ENCODE peak calls at places on chromosomes 6 and 20, in five cellular contexts. K is HCT116, L is HepG2, I is H1, U is GM23338. G is an unnamed sample.

GRCh38 chr6:142635130-142635529 is 309.8 kb downstream of the HIVEP2 start:
- DNase-seq in U (no peak), L (no peak), K (no peak), I (no peak), G (no peak)

GRCh38 chr6:16257999-16258708 is 19.8 kb downstream of the GMPR start:
- DNase-seq in I (no peak), U (peak), L (no peak), K (no peak), G (no peak)

GRCh38 chr6:26199057-26199772 is 112.0 kb downstream of the HFE start:
- DNase-seq in U (peak), K (peak), L (peak), I (no peak), G (peak)

GRCh38 chr20:61749406-61750075 is 316.1 kb downstream of the TAF4 start:
- DNase-seq in U (no peak), K (no peak), I (no peak), L (no peak), G (no peak)

GRCh38 chr20:4160761-4161305 is 145.5 kb upstream of the RNF24 start:
- DNase-seq in K (no peak), L (peak), U (peak), I (no peak), G (peak)

GRCh38 chr20:43583982-43584432 is 6.7 kb upstream of the IFT52 start:
- DNase-seq in U (no peak), K (no peak), L (peak), I (no peak), G (no peak)

GRCh38 chr20:64121586-64121985 is 14.2 kb upstream of the NPBWR2 start:
- DNase-seq in U (no peak), K (no peak), I (no peak), L (no peak), G (no peak)

GRCh38 chr6:53179961-53180651 is 31.5 kb upstream of the GCM1 start:
- DNase-seq in I (no peak), U (no peak), K (no peak), L (no peak), G (no peak)

GRCh38 chr6:16760536-16761468 is at the start of gene ATXN1:
- DNase-seq in K (no peak), L (peak), I (no peak), U (peak), G (no peak)

GRCh38 chr6:37524025-37524647 is 24.4 kb upstream of the CCDC167 start:
- DNase-seq in L (no peak), K (no peak), U (no peak), I (no peak), G (no peak)

GRCh38 chr6:47481806-47482205 is 4.2 kb downstream of the CD2AP start:
- DNase-seq in U (no peak), I (no peak), L (no peak), K (no peak), G (no peak)

GRCh38 chr6:32816746-32817204 is at the start of gene HLA-DOB:
- DNase-seq in K (peak), L (no peak), I (no peak), U (peak), G (no peak)

GRCh38 chr6:54291738-54292137 is 16.5 kb upstream of the TINAG start:
- DNase-seq in K (no peak), L (no peak), I (no peak), U (no peak), G (no peak)

GRCh38 chr6:35165630-35166071 is 24.5 kb upstream of the TCP11 start:
- DNase-seq in U (no peak), K (no peak), L (peak), I (no peak), G (no peak)

GRCh38 chr6:96794980-96795379 is 42.3 kb downstream of the GPR63 start:
- DNase-seq in K (no peak), I (no peak), L (no peak), U (peak), G (peak)

GRCh38 chr20:23826541-23827018 is at the start of gene CST2:
- DNase-seq in U (no peak), L (no peak), K (no peak), I (no peak), G (no peak)

GRCh38 chr6:33839399-33840063 is 35.7 kb upstream of the MLN start:
- DNase-seq in U (no peak), L (no peak), I (no peak), K (no peak), G (no peak)

GRCh38 chr6:21264288-21264818 is 329.2 kb upstream of the SOX4 start:
- DNase-seq in I (no peak), U (no peak), K (no peak), L (no peak), G (no peak)

GRCh38 chr6:15433517-15433874 is 187.6 kb downstream of the JARID2 start:
- DNase-seq in K (no peak), L (no peak), I (no peak), U (no peak), G (no peak)

GRCh38 chr6:149012040-149012545 is 265.3 kb downstream of the UST start:
- DNase-seq in I (no peak), K (peak), L (no peak), U (no peak), G (no peak)

GRCh38 chr6:39082310-39082709 is 32.7 kb downstream of the SAYSD1 start:
- DNase-seq in U (peak), K (no peak), I (no peak), L (no peak), G (no peak)

DNA sequence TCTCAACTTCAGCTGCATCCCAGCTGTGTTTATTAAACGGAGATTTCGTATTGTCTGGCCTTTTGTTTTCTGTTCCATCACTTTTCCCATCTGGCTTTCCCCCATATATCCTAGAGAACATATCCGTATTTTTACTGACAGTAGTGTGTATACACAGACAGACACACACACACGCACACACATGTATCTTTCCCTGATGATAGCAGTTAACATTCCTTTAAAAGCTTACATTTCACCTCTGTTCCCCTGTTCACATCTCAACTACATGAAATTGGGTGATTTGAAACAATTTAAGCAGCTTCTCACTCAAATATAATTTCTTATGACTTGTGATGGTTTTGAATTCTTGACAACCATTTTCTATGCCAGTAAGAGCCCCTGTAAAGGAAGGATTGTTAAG is 207.1 kb upstream of the CEP162 start:
- DNase-seq in K (no peak), U (no peak), L (no peak), I (no peak), G (no peak)
- TF ChIP-seq POLR2AphosphoS5 in K (no peak), U (no peak), L (no peak), I (no peak), G (no peak)

GRCh38 chr6:41786451-41787218 is 859 bp upstream of the TOMM6 start:
- DNase-seq in K (peak), U (peak), I (no peak), L (peak), G (no peak)

GRCh38 chr6:41784581-41785171 is 2.8 kb upstream of the TOMM6 start:
- DNase-seq in U (peak), L (no peak), I (no peak), K (no peak), G (no peak)

GRCh38 chr6:41787219-41787917 is at the start of gene TOMM6:
- DNase-seq in L (peak), K (peak), U (peak), I (peak), G (peak)

GRCh38 chr6:41785254-41785653 is 2.2 kb upstream of the TOMM6 start:
- DNase-seq in I (no peak), L (no peak), U (no peak), K (no peak), G (no peak)

DNA sequence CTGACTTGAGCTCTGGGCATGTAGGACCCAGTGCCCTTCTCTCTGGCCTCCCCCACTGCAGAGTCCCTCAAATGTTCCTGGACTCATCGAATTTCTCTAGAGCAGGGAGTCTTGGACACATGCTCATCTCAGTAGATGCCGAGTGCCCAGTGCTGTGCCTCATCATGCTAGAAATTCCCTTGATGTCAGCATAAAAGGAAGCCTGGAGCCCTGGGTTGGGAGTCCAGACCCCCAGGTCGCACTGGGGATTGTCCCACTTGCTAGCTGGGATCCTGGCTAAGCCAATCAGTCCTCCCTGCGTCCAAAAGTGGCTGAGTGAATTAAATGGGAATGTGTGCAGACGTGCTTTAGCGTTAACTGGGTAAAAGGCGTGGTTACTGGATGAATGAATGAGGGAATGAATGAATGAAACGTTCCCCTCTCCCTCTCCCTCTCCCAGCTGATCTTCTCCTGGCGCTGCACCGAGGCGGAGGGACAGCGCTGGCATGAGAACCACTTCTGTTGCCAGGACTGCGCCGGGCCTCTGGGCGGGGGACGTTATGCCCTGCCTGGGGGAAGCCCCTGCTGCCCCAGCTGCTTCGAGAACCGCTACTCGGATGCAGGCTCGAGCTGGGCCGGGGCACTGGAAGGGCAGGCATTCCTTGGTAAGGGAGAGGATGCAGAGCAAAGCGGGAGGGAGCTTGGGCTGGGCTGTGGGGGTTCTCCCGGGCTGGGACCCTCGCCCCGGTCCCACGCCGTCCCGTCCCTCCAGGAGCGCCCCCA is 1.6 kb upstream of the TOMM6 start:
- DNase-seq in L (no peak), K (no peak), I (no peak), U (peak), G (no peak)
- H3K4me3 ChIP-seq in L (peak), K (peak), I (peak), U (peak), G (peak)

GRCh38 chr20:21398109-21398480 is 769 bp upstream of the NKX2-4 start:
- DNase-seq in U (no peak), L (no peak), K (no peak), I (no peak), G (no peak)
- TF ChIP-seq EZH2 in U (peak), L (no peak), K (no peak), I (peak), G (no peak)

DNA sequence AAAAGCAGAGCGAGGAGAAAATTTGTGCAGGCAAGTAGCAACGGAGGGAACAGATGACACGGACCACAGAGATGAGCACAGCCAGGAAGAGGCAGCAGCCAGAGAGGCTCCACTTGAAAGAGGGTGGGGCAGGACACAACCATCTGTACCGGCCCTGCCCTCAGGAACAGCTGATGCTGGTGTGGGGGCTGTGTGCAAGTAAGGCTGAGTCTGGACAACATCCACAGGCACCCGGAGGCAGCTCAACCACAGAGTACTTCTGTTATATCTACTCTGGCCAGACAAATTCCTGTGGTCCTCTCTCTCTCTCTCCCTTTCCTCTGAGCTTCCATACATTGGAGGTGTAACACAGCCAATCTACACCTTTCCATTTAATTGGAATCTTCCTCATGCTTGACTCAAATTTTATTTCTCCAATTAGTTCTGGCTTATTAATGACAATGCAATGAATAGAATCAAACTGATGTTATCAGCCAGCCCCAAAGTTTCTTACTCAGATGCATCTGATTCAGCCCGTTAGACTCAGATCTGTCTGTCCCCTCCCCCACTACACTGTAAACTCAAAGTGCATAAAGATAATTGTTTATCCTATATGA is 24.9 kb downstream of the KIF13A start:
- DNase-seq in K (no peak), U (no peak), I (no peak), L (no peak), G (no peak)
- TF ChIP-seq POLR2AphosphoS5 in K (no peak), U (no peak), I (no peak), L (no peak), G (no peak)

GRCh38 chr20:37907330-37907676 is 4.4 kb downstream of the VSTM2L start:
- DNase-seq in I (no peak), U (no peak), K (no peak), L (no peak), G (no peak)

GRCh38 chr20:37911262-37911661 is 8.3 kb downstream of the VSTM2L start:
- DNase-seq in L (no peak), I (no peak), K (no peak), U (no peak), G (no peak)

GRCh38 chr20:37904845-37905244 is 1.9 kb downstream of the VSTM2L start:
- DNase-seq in U (no peak), K (no peak), L (no peak), I (no peak), G (no peak)

GRCh38 chr20:37905969-37906613 is 3.2 kb downstream of the VSTM2L start:
- DNase-seq in L (no peak), K (no peak), I (no peak), U (no peak), G (no peak)

GRCh38 chr20:37907677-37908397 is 4.9 kb downstream of the VSTM2L start:
- DNase-seq in L (no peak), I (no peak), U (peak), K (no peak), G (no peak)
- H3K4me3 ChIP-seq in L (no peak), I (no peak), U (no peak), K (no peak), G (peak)

DNA sequence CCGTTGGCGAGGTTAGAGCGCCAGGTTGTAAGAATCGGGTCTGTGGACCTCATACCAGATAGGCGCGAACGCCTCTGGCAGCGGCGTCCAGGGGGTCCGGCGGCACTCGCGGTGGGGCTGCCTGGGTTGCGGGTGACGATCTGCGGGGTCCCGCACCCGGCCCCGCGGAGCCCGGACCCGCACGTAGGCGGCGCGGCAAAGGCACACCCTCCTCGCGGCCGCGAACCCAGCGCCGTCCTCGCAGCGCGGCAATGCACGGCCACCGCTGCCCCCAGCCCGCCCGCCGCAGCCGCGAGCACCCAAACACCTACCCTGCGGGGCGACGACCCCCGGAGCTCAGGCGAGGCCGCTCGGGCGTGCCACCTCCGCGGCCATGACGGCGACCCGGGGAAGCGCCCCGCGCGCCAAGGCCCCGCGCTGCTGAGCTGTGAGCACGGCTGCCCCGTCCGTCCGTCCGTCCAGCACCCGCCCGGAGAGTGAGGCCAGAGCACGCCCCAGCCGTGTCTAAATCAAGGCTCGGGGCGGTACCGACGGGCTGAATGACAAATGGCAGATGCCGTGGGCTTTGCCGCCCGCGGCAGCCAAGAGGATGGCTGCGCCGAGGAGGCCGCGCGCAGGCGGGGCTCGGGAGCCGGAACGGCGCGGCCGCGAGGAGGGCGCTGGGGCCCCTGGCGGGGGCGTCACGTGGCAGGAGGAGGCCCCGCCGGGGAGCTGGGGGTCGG is at the start of gene PLAGL1:
- DNase-seq in L (peak), K (peak), I (no peak), U (peak), G (no peak)
- TF ChIP-seq EZH2 in L (no peak), K (no peak), I (peak), U (peak), G (no peak)

DNA sequence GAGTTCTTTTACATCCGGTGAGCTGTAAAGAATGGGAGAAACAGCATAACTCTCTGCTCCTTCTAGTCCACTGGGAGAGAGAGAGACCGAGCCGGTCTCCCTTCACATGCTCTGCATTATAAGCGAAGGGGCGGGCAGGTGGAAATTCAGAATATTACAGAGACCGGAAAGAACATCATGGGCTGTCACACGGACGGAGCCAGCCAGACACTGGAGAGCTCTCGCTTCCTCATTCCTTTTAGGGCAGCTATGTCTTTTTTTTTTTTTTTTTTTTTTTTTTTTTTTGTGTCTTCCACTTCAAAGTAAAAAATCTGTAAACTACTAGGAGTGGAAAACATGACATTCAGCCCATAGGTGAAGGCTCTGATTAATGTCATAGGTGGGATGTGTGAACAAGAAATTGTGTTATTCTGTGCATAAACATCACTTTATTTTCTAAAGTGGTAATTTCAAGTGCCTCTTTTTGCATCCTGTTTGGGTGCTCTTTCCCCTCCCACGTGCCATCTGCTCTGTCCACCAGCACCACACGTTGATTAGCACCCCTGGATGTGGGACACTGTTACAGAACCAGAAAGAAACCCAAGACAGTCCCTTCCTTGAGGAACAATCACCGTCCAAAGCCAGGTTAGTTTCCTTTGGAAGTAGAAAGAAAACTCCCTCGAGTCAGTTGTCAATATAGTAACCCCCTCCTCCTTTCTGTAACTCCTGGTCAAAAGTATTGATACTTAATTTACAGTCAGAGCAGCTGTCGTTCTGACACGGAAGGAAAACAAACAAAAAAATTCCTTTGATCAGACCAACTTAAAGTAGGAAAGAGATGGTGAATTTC is at the start of gene TAGAP:
- DNase-seq in K (no peak), U (no peak), L (no peak), I (no peak), G (no peak)
- TF ChIP-seq POLR2AphosphoS5 in K (no peak), U (no peak), L (no peak), I (no peak), G (no peak)

GRCh38 chr20:50151034-50151743 is 2.3 kb downstream of the PEDS1 start:
- DNase-seq in U (peak), I (no peak), K (no peak), L (no peak), G (no peak)
- H3K4me3 ChIP-seq in U (peak), I (peak), K (peak), L (no peak), G (no peak)

GRCh38 chr6:4356899-4357659 is 221.7 kb upstream of the ECI2 start:
- DNase-seq in I (no peak), U (no peak), L (no peak), K (no peak), G (no peak)
- TF ChIP-seq EZH2 in I (no peak), U (no peak), L (no peak), K (no peak), G (no peak)

G was measured in SK-N-MC.